ENCODE peak calls at places on chromosomes 16 and 17, in eight cellular contexts. One of them, this sample, is unnamed. For H3K9me3, the result is how much of the 10 kb centered on the place peaks cover.

GRCh38 chr16:2970563-2970962 is 1.4 kb downstream of the PAQR4 start:
- DNase-seq in HCT116: no peak
- DNase-seq in hepatocyte: no peak
- DNase-seq in heart right ventricle: no peak
- DNase-seq in IMR-90: no peak
- DNase-seq in kidney: no peak
- DNase-seq in PC-9: no peak
- DNase-seq in thoracic aorta: no peak
- DNase-seq in this sample: no peak

GRCh38 chr16:51931596-51931995 is 615.3 kb downstream of the TOX3 start:
- DNase-seq in kidney: no peak
- DNase-seq in hepatocyte: no peak
- DNase-seq in PC-9: no peak
- DNase-seq in thoracic aorta: no peak
- DNase-seq in IMR-90: no peak
- DNase-seq in HCT116: no peak
- DNase-seq in heart right ventricle: no peak
- DNase-seq in this sample: no peak

GRCh38 chr16:24635900-24636610 is 93.4 kb upstream of the TNRC6A start:
- DNase-seq in heart right ventricle: peak
- DNase-seq in hepatocyte: peak
- DNase-seq in HCT116: no peak
- DNase-seq in kidney: peak
- DNase-seq in thoracic aorta: no peak
- DNase-seq in IMR-90: peak
- DNase-seq in PC-9: peak
- DNase-seq in this sample: peak

GRCh38 chr16:86080131-86080875 is 181.3 kb downstream of the IRF8 start:
- DNase-seq in kidney: peak
- DNase-seq in PC-9: no peak
- DNase-seq in thoracic aorta: no peak
- DNase-seq in hepatocyte: no peak
- DNase-seq in heart right ventricle: no peak
- DNase-seq in IMR-90: no peak
- DNase-seq in HCT116: no peak
- DNase-seq in this sample: peak

GRCh38 chr17:27927781-27928180 is 34.6 kb upstream of the LYRM9 start:
- DNase-seq in kidney: no peak
- DNase-seq in hepatocyte: no peak
- DNase-seq in PC-9: no peak
- DNase-seq in thoracic aorta: no peak
- DNase-seq in HCT116: no peak
- DNase-seq in IMR-90: no peak
- DNase-seq in heart right ventricle: no peak
- DNase-seq in this sample: no peak

GRCh38 chr17:78933025-78933958 is 8.1 kb upstream of the TIMP2 start:
- DNase-seq in HCT116: peak
- DNase-seq in IMR-90: peak
- DNase-seq in hepatocyte: peak
- DNase-seq in PC-9: peak
- DNase-seq in kidney: peak
- DNase-seq in heart right ventricle: no peak
- DNase-seq in thoracic aorta: peak
- DNase-seq in this sample: peak

GRCh38 chr16:67663151-67663876 is 2.6 kb downstream of the PARD6A start:
- DNase-seq in IMR-90: no peak
- DNase-seq in PC-9: no peak
- DNase-seq in hepatocyte: no peak
- DNase-seq in HCT116: peak
- DNase-seq in heart right ventricle: no peak
- DNase-seq in kidney: peak
- DNase-seq in thoracic aorta: no peak
- DNase-seq in this sample: no peak

GRCh38 chr17:43809121-43809520 is 23.8 kb downstream of the MPP3 start:
- DNase-seq in HCT116: no peak
- DNase-seq in IMR-90: no peak
- DNase-seq in heart right ventricle: no peak
- DNase-seq in kidney: no peak
- DNase-seq in hepatocyte: no peak
- DNase-seq in thoracic aorta: no peak
- DNase-seq in PC-9: no peak
- DNase-seq in this sample: no peak

GRCh38 chr17:48051706-48052486 is 3.7 kb downstream of the NFE2L1 start:
- DNase-seq in PC-9: peak
- DNase-seq in hepatocyte: peak
- DNase-seq in heart right ventricle: peak
- DNase-seq in IMR-90: peak
- DNase-seq in thoracic aorta: peak
- DNase-seq in kidney: no peak
- DNase-seq in HCT116: no peak
- DNase-seq in this sample: no peak

GRCh38 chr16:30615358-30616076 is 5.3 kb upstream of the ZNF689 start:
- DNase-seq in IMR-90: peak
- DNase-seq in hepatocyte: peak
- DNase-seq in HCT116: peak
- DNase-seq in PC-9: peak
- DNase-seq in thoracic aorta: no peak
- DNase-seq in heart right ventricle: peak
- DNase-seq in kidney: no peak
- DNase-seq in this sample: no peak

GRCh38 chr16:53863861-53864260 is 159.9 kb downstream of the FTO start:
- DNase-seq in HCT116: no peak
- DNase-seq in hepatocyte: no peak
- DNase-seq in IMR-90: no peak
- DNase-seq in heart right ventricle: no peak
- DNase-seq in PC-9: no peak
- DNase-seq in kidney: no peak
- DNase-seq in thoracic aorta: no peak
- DNase-seq in this sample: no peak

GRCh38 chr16:23435500-23435899 is 17.5 kb downstream of the COG7 start:
- DNase-seq in PC-9: peak
- DNase-seq in HCT116: peak
- DNase-seq in heart right ventricle: peak
- DNase-seq in kidney: no peak
- DNase-seq in thoracic aorta: no peak
- DNase-seq in hepatocyte: peak
- DNase-seq in IMR-90: peak
- DNase-seq in this sample: no peak

GRCh38 chr17:43360376-43360738 is 38.4 kb upstream of the ARL4D start:
- DNase-seq in hepatocyte: peak
- DNase-seq in heart right ventricle: peak
- DNase-seq in thoracic aorta: no peak
- DNase-seq in IMR-90: peak
- DNase-seq in PC-9: no peak
- DNase-seq in HCT116: no peak
- DNase-seq in kidney: no peak
- DNase-seq in this sample: no peak

GRCh38 chr17:79549111-79549915 is 61.5 kb downstream of the RBFOX3 start:
- DNase-seq in kidney: peak
- DNase-seq in heart right ventricle: no peak
- DNase-seq in hepatocyte: no peak
- DNase-seq in thoracic aorta: no peak
- DNase-seq in IMR-90: no peak
- DNase-seq in HCT116: no peak
- DNase-seq in PC-9: no peak
- DNase-seq in this sample: no peak

GRCh38 chr17:34095101-34095500 is 160.0 kb upstream of the CCL2 start:
- DNase-seq in HCT116: no peak
- DNase-seq in kidney: no peak
- DNase-seq in heart right ventricle: no peak
- DNase-seq in IMR-90: no peak
- DNase-seq in thoracic aorta: no peak
- DNase-seq in PC-9: no peak
- DNase-seq in hepatocyte: no peak
- DNase-seq in this sample: no peak

GRCh38 chr16:4631444-4631843 is 6.8 kb downstream of the MGRN1 start:
- DNase-seq in hepatocyte: no peak
- DNase-seq in PC-9: no peak
- DNase-seq in thoracic aorta: no peak
- DNase-seq in kidney: no peak
- DNase-seq in IMR-90: no peak
- DNase-seq in heart right ventricle: no peak
- DNase-seq in HCT116: no peak
- DNase-seq in this sample: no peak

GRCh38 chr16:70774261-70774660 is 26.7 kb downstream of the VAC14 start:
- DNase-seq in PC-9: no peak
- DNase-seq in IMR-90: no peak
- DNase-seq in HCT116: no peak
- DNase-seq in hepatocyte: no peak
- DNase-seq in heart right ventricle: no peak
- DNase-seq in thoracic aorta: no peak
- DNase-seq in kidney: peak
- DNase-seq in this sample: no peak

GRCh38 chr17:1252203-1252608 is 18.0 kb upstream of the BHLHA9 start:
- DNase-seq in hepatocyte: no peak
- DNase-seq in heart right ventricle: peak
- DNase-seq in IMR-90: no peak
- DNase-seq in kidney: no peak
- DNase-seq in PC-9: no peak
- DNase-seq in thoracic aorta: no peak
- DNase-seq in HCT116: no peak
- DNase-seq in this sample: no peak
- TF ChIP-seq CTCF in hepatocyte: no peak
- TF ChIP-seq CTCF in heart right ventricle: no peak
- TF ChIP-seq CTCF in IMR-90: no peak
- TF ChIP-seq CTCF in kidney: no peak
- TF ChIP-seq CTCF in PC-9: no peak
- TF ChIP-seq CTCF in thoracic aorta: no peak
- TF ChIP-seq CTCF in HCT116: no peak
- TF ChIP-seq CTCF in this sample: no peak

DNA sequence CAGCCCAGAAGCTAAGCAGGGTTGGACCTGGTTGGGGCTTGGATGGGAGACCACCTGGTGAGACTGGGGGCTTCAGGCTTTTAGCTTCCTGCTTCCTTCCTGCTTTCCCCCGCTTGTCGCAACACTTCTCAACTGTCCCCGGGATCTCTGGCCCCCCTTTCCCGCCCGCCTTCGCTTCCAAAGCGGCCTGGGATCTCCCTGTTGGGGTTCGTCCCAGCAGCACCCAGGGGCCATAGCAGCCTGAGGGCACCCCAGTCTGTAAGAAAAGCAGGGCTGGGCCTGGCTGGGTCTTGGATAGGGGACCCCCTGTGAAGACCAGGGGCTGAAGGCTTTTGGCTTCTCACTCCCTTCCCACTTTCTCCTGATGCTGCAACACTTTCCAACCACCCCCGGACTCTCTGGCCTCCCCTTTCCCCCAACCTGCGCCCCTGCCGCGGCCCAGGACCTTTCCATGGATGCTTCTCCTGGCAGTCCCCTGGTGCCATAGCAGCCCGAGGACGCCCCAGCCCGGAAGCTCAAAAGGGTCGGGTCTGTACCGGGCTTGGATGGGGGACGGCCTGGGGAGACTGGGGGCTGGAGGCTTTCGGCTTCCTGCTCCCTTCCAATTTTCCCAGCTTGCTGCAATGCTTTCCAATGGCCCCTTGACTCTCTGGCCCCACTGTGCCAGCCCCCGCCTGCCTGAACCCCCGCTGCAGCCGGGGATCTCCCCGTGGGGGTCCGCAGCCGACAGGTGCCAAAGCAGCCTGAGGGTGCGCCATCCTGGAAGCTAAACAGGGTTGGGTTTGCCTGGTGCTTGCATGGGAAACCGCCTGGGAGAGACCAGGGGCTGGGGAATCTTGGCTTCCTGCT is 2276.2 kb downstream of the TP53TG3F start:
- DNase-seq in hepatocyte: no peak
- DNase-seq in HCT116: no peak
- DNase-seq in heart right ventricle: no peak
- DNase-seq in IMR-90: no peak
- DNase-seq in thoracic aorta: no peak
- DNase-seq in kidney: peak
- DNase-seq in PC-9: no peak
- DNase-seq in this sample: no peak
- H3K9me3 ChIP-seq in hepatocyte: under half
- H3K9me3 ChIP-seq in HCT116: under half
- H3K9me3 ChIP-seq in heart right ventricle: under half
- H3K9me3 ChIP-seq in IMR-90: under half
- H3K9me3 ChIP-seq in thoracic aorta: under half
- H3K9me3 ChIP-seq in kidney: under half
- H3K9me3 ChIP-seq in PC-9: under half
- H3K9me3 ChIP-seq in this sample: under half

GRCh38 chr17:77831497-77832179 is 126.9 kb upstream of the TNRC6C start:
- DNase-seq in heart right ventricle: no peak
- DNase-seq in IMR-90: peak
- DNase-seq in PC-9: no peak
- DNase-seq in thoracic aorta: no peak
- DNase-seq in HCT116: no peak
- DNase-seq in hepatocyte: no peak
- DNase-seq in kidney: no peak
- DNase-seq in this sample: peak
- H3K27ac ChIP-seq in heart right ventricle: peak
- H3K27ac ChIP-seq in IMR-90: no peak
- H3K27ac ChIP-seq in PC-9: no peak
- H3K27ac ChIP-seq in thoracic aorta: peak
- H3K27ac ChIP-seq in HCT116: no peak
- H3K27ac ChIP-seq in hepatocyte: no peak
- H3K27ac ChIP-seq in kidney: peak
- H3K27ac ChIP-seq in this sample: no peak

GRCh38 chr17:9322298-9322697 is 253.3 kb downstream of the STX8 start:
- DNase-seq in hepatocyte: no peak
- DNase-seq in kidney: no peak
- DNase-seq in IMR-90: no peak
- DNase-seq in heart right ventricle: no peak
- DNase-seq in thoracic aorta: no peak
- DNase-seq in HCT116: no peak
- DNase-seq in PC-9: no peak
- DNase-seq in this sample: no peak
- TF ChIP-seq CTCF in hepatocyte: no peak
- TF ChIP-seq CTCF in kidney: no peak
- TF ChIP-seq CTCF in IMR-90: no peak
- TF ChIP-seq CTCF in heart right ventricle: no peak
- TF ChIP-seq CTCF in thoracic aorta: no peak
- TF ChIP-seq CTCF in HCT116: peak
- TF ChIP-seq CTCF in PC-9: no peak
- TF ChIP-seq CTCF in this sample: no peak

GRCh38 chr17:82943339-82943738 is 103.5 kb upstream of the ZNF750 start:
- DNase-seq in IMR-90: no peak
- DNase-seq in kidney: peak
- DNase-seq in HCT116: no peak
- DNase-seq in PC-9: no peak
- DNase-seq in hepatocyte: no peak
- DNase-seq in heart right ventricle: no peak
- DNase-seq in thoracic aorta: no peak
- DNase-seq in this sample: no peak

GRCh38 chr17:82942166-82943130 is 102.6 kb upstream of the ZNF750 start:
- DNase-seq in heart right ventricle: no peak
- DNase-seq in kidney: peak
- DNase-seq in hepatocyte: no peak
- DNase-seq in HCT116: no peak
- DNase-seq in PC-9: no peak
- DNase-seq in IMR-90: no peak
- DNase-seq in thoracic aorta: no peak
- DNase-seq in this sample: peak

GRCh38 chr17:82944990-82945389 is 105.2 kb upstream of the ZNF750 start:
- DNase-seq in hepatocyte: no peak
- DNase-seq in heart right ventricle: no peak
- DNase-seq in PC-9: no peak
- DNase-seq in thoracic aorta: no peak
- DNase-seq in kidney: no peak
- DNase-seq in HCT116: no peak
- DNase-seq in IMR-90: no peak
- DNase-seq in this sample: no peak

GRCh38 chr17:82946081-82946480 is 106.3 kb upstream of the ZNF750 start:
- DNase-seq in HCT116: no peak
- DNase-seq in kidney: no peak
- DNase-seq in thoracic aorta: no peak
- DNase-seq in hepatocyte: no peak
- DNase-seq in PC-9: no peak
- DNase-seq in heart right ventricle: no peak
- DNase-seq in IMR-90: no peak
- DNase-seq in this sample: no peak

GRCh38 chr17:82943751-82944150 is 103.9 kb upstream of the ZNF750 start:
- DNase-seq in thoracic aorta: no peak
- DNase-seq in HCT116: no peak
- DNase-seq in PC-9: no peak
- DNase-seq in heart right ventricle: no peak
- DNase-seq in hepatocyte: no peak
- DNase-seq in IMR-90: no peak
- DNase-seq in kidney: peak
- DNase-seq in this sample: no peak
- H3K9me3 ChIP-seq in thoracic aorta: under half
- H3K9me3 ChIP-seq in HCT116: under half
- H3K9me3 ChIP-seq in PC-9: under half
- H3K9me3 ChIP-seq in heart right ventricle: half or more
- H3K9me3 ChIP-seq in hepatocyte: under half
- H3K9me3 ChIP-seq in IMR-90: under half
- H3K9me3 ChIP-seq in kidney: under half
- H3K9me3 ChIP-seq in this sample: under half

This sample was measured in RWPE2.